ENCODE peak calls at places on chromosomes 16 and 17, in eight cellular contexts. W, S, A, U, T, I, N and Q are unnamed samples.

GRCh38 chr16:31331141-31331764 is 23.7 kb upstream of the ITGAX start:
- DNase-seq in W (no peak), S (no peak), A (no peak), U (peak), T (no peak), I (no peak), N (no peak), Q (no peak)

GRCh38 chr17:74592087-74592990 is at the start of gene CD300LD:
- DNase-seq in W (no peak), S (no peak), A (no peak), U (no peak), T (no peak), I (peak), N (no peak), Q (no peak)

GRCh38 chr16:57873218-57873617 is 70.9 kb upstream of the KIFC3 start:
- DNase-seq in W (no peak), S (no peak), A (no peak), U (no peak), T (no peak), I (no peak), N (no peak), Q (no peak)

GRCh38 chr17:1469231-1469852 is 13.3 kb upstream of the CRK start:
- DNase-seq in W (no peak), S (no peak), A (no peak), U (no peak), T (no peak), I (no peak), N (no peak), Q (no peak)

GRCh38 chr16:30949655-30950515 is 1.0 kb downstream of the ORAI3 start:
- DNase-seq in W (peak), S (peak), A (peak), U (peak), T (peak), I (peak), N (no peak), Q (peak)

GRCh38 chr17:72119963-72120877 is 600 bp upstream of the SOX9 start:
- DNase-seq in W (no peak), S (peak), A (peak), U (peak), T (peak), I (no peak), N (peak), Q (no peak)

GRCh38 chr16:46620265-46621005 is 744 bp downstream of the SHCBP1 start:
- DNase-seq in W (no peak), S (peak), A (no peak), U (no peak), T (no peak), I (peak), N (no peak), Q (no peak)

GRCh38 chr17:10069301-10069700 is 129.1 kb downstream of the GAS7 start:
- DNase-seq in W (peak), S (no peak), A (no peak), U (no peak), T (no peak), I (no peak), N (no peak), Q (no peak)

GRCh38 chr17:37856245-37856644 is 68.0 kb upstream of the TBC1D3K start:
- DNase-seq in W (no peak), S (no peak), A (no peak), U (no peak), T (no peak), I (peak), N (no peak), Q (no peak)

GRCh38 chr17:58224315-58224714 is 5.3 kb upstream of the MKS1 start:
- DNase-seq in W (no peak), S (no peak), A (no peak), U (no peak), T (no peak), I (no peak), N (no peak), Q (no peak)

GRCh38 chr17:44599298-44600175 is 42.3 kb downstream of the FZD2 start:
- DNase-seq in W (peak), S (no peak), A (peak), U (peak), T (peak), I (no peak), N (peak), Q (peak)

GRCh38 chr17:81929253-81930141 is 2.0 kb upstream of the MAFG start:
- DNase-seq in W (no peak), S (no peak), A (no peak), U (no peak), T (no peak), I (no peak), N (no peak), Q (no peak)

GRCh38 chr17:71011389-71011788 is 842.1 kb downstream of the KCNJ2 start:
- DNase-seq in W (no peak), S (no peak), A (no peak), U (no peak), T (no peak), I (no peak), N (no peak), Q (no peak)

GRCh38 chr16:50416388-50416787 is 47.6 kb upstream of the BRD7 start:
- DNase-seq in W (no peak), S (no peak), A (no peak), U (no peak), T (no peak), I (no peak), N (no peak), Q (no peak)

GRCh38 chr16:25027281-25027680 is 12.1 kb upstream of the ARHGAP17 start:
- DNase-seq in W (no peak), S (no peak), A (no peak), U (no peak), T (no peak), I (no peak), N (no peak), Q (no peak)

GRCh38 chr17:72125226-72125651 is 4.4 kb downstream of the SOX9 start:
- DNase-seq in W (no peak), S (no peak), A (no peak), U (no peak), T (no peak), I (no peak), N (no peak), Q (no peak)

GRCh38 chr16:22358000-22358399 is 16.4 kb downstream of the CDR2 start:
- DNase-seq in W (no peak), S (peak), A (no peak), U (no peak), T (no peak), I (peak), N (no peak), Q (no peak)

GRCh38 chr16:22360963-22361659 is 13.3 kb downstream of the CDR2 start:
- DNase-seq in W (no peak), S (peak), A (no peak), U (no peak), T (no peak), I (peak), N (no peak), Q (no peak)

GRCh38 chr16:22356930-22357634 is 17.3 kb downstream of the CDR2 start:
- DNase-seq in W (no peak), S (no peak), A (no peak), U (no peak), T (no peak), I (no peak), N (no peak), Q (no peak)

GRCh38 chr16:22357635-22357971 is 16.8 kb downstream of the CDR2 start:
- DNase-seq in W (no peak), S (peak), A (no peak), U (no peak), T (no peak), I (peak), N (no peak), Q (no peak)

DNA sequence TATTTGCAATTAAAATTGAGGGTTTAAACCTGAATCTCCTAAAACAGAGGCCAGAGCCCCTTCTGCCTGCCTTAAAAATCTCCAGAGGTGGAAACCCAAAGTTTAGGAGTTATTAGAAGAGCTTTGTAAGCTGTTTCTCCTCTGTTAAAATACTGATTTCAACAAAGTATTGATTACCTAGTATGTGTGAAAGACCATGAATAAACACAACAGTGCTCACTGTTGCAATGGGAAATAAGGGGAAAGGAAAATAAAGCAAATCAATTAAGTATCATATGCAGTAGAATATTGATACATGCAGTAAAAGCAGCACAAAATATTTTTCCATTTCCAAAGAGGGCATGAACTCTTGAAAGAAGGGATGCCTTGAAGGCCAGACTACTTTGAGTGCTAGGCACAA is 14.7 kb downstream of the CDR2 start:
- DNase-seq in W (no peak), S (no peak), A (no peak), U (no peak), T (no peak), I (no peak), N (no peak), Q (no peak)
- TF ChIP-seq CTCF in W (no peak), S (no peak), A (no peak), U (no peak), T (no peak), I (no peak), N (no peak), Q (no peak)

DNA sequence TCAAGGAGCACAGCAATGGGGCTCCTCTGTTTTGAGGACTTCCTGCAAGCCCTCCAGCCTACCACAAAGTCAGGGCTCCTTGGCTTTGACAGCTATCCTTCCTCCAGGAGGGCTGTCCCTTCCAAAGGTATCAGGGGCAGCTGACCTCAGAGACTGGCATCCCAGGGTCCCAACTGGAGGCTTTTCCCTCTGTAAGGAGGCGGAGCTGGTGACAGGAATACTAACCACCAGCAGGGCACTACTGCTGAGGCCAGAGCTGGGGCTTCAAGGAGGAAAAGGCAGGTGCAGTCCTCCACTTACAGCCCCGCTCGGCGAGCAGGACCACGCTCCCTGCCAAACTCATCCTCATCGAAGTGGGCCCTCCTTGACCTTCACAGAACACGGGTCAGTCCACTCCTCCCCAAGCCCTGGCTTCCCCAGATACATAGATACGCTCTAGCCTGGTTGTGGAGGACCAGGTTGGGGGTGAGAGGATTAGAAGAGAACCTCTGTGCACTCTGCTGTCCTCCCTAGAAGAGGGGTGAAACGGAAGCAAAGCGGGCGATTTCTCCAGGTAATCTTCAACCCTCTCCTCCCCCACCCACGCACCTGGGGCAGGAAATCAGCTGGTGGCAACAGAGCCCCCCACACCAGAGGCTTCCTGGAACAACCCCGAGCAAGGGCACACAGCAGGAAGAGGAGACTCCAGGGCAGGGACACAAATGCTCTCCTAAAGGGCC is 20.5 kb downstream of the ST3GAL2 start:
- DNase-seq in W (no peak), S (no peak), A (no peak), U (no peak), T (no peak), I (no peak), N (no peak), Q (no peak)
- TF ChIP-seq CTCF in W (no peak), S (no peak), A (no peak), U (no peak), T (no peak), I (no peak), N (no peak), Q (no peak)

DNA sequence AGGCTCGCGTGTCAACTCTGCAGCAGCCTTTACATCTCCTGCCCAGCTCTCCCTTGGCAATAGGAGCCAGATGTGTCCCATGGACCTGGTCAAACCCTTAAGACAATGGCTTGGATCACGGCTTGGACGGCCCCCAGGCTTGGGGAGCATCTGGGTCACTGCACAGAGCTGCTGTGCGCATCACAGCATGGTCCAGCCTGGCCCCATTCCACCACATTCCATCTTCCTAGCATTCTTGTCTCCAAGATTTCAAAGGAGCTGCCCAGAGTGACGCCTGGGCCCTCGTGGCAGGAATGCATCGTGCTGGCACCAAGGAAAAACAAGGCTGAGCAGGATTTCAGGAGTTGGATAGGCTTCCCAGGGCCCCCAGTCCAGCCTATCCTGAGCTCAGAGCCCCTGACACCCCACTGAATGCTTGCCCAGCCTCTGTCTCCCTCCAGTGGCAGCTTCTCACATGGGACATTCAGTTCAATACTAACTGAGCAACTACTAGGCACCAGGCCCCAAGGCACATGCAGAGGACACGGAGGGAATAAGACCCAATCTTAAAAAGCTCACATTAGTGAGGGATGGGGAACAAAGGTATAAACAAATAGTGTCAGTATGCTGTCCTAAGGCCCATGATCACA is 34.3 kb downstream of the TK2 start:
- DNase-seq in W (no peak), S (peak), A (no peak), U (no peak), T (no peak), I (peak), N (no peak), Q (no peak)
- TF ChIP-seq CTCF in W (no peak), S (peak), A (no peak), U (no peak), T (no peak), I (peak), N (peak), Q (no peak)

DNA sequence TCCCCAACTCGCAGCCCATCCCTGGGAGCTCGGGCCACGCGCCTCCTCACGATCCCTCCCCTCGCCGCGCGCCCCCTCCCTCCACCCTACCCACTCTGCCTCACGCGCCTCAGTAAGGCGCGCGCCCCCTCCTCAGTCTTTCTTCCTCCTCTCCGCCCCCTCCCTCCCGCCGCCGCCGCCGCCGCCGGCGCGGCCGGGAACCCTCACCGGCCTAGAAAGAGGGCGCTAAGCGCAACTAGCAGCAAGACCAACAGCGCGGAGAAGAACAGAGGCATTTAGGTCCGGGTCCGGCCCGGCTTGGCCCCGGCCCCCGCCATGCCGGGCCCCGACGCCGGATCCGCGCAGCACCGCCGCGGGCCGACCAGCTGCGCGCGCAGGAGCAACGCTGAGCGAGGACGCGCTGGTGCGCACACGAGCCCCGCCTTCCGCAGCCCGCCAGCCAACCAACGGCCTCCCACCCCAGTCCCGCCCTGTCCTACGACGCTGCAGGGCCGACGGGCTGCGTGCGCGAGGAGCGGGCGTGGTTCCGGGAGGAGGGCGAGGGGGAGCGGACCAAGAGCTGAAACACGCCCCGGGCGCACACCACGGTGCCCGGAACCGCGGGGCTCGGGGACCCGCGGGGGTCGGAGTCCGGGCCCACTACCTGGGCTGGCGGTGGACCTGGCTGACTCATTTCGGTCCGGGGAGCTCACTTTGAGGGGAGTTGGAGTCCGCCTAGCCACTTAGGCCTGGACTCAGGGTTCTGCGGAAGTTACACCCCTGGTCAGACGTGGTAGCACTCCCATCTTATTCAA is at the start of gene BLTP2:
- DNase-seq in W (peak), S (peak), A (peak), U (peak), T (peak), I (peak), N (peak), Q (peak)
- TF ChIP-seq CTCF in W (peak), S (no peak), A (no peak), U (no peak), T (no peak), I (no peak), N (no peak), Q (no peak)

GRCh38 chr16:84816485-84816884 is 3.3 kb upstream of the CRISPLD2 start:
- DNase-seq in W (peak), S (no peak), A (no peak), U (no peak), T (no peak), I (no peak), N (no peak), Q (no peak)
- TF ChIP-seq CTCF in W (no peak), S (no peak), A (no peak), U (no peak), T (no peak), I (no peak), N (no peak), Q (no peak)

DNA sequence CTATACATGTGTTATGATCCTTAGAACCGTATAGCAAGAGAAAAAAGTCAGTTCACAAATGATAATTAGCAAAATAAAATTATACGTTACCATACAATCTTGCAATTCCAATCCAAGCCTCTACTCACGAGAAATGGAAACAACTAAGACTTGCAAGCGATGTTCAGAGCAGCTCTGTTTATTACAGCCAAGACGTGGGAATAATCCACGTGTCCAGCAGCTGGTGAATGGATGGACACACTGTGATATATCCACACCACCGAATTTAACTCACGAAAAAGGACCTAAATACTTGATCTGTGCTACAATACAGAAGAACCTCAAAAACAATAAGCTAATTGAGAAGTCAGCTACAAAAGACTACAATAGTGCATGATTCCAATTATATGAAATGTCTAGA is 88.1 kb downstream of the ADCY9 start:
- DNase-seq in W (no peak), S (no peak), A (no peak), U (no peak), T (no peak), I (no peak), N (no peak), Q (no peak)
- TF ChIP-seq CTCF in W (no peak), S (no peak), A (no peak), U (no peak), T (no peak), I (no peak), N (no peak), Q (no peak)

GRCh38 chr17:32341857-32342602 is at the start of gene C17orf75:
- DNase-seq in W (peak), S (peak), A (peak), U (peak), T (peak), I (peak), N (no peak), Q (peak)

GRCh38 chr17:32335647-32336046 is 6.3 kb downstream of the C17orf75 start:
- DNase-seq in W (no peak), S (no peak), A (no peak), U (no peak), T (no peak), I (no peak), N (peak), Q (no peak)

GRCh38 chr17:32345953-32346600 is 3.9 kb upstream of the ZNF207 start:
- DNase-seq in W (no peak), S (no peak), A (no peak), U (no peak), T (no peak), I (no peak), N (no peak), Q (no peak)

GRCh38 chr17:32342603-32343325 is 791 bp upstream of the C17orf75 start:
- DNase-seq in W (no peak), S (no peak), A (no peak), U (no peak), T (no peak), I (no peak), N (no peak), Q (no peak)

DNA sequence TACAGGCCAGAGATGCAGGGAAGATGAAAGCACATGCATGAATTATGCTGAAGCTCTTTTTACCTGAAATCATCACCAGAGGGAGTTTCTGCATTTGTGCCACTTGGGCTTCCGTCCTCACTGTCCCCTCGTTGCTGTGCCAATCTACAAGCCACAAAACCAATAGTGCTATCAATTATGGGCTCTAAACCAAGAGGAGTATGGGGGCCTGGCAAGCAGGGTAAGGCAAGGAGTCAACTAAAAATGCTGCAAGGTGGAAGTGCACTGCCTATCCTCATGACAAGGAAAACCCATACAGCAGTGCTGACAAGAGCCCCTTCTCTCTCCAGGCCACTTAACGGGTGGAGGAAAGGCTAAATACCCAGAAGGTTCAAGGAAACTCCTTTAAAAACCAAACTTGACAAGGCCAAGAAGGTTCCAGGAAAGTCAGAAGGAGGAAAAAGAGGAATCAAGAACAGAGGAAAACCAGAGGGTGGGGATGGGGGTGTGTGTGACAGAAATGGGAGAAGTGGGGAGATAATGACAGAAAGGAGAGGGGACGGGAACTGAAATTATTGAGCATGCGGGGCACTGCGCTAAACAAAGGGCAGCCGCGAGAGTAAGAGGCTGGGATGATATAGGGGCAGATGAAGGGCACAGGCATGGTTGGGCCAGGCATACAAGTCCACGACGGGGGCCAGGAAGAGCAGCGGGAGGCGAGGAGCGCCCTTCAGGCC is 674 bp downstream of the C17orf75 start:
- DNase-seq in W (no peak), S (peak), A (no peak), U (no peak), T (no peak), I (peak), N (no peak), Q (no peak)
- TF ChIP-seq CTCF in W (no peak), S (peak), A (no peak), U (no peak), T (no peak), I (peak), N (peak), Q (no peak)

GRCh38 chr16:10950393-10950792 is 6.0 kb downstream of the CLEC16A start:
- DNase-seq in W (no peak), S (no peak), A (no peak), U (no peak), T (no peak), I (no peak), N (no peak), Q (no peak)

GRCh38 chr16:10947211-10947787 is 2.9 kb downstream of the CLEC16A start:
- DNase-seq in W (no peak), S (no peak), A (no peak), U (no peak), T (no peak), I (no peak), N (no peak), Q (no peak)

GRCh38 chr16:10951016-10951415 is 6.7 kb downstream of the CLEC16A start:
- DNase-seq in W (no peak), S (no peak), A (no peak), U (no peak), T (no peak), I (no peak), N (no peak), Q (no peak)

GRCh38 chr16:10946308-10946707 is 1.9 kb downstream of the CLEC16A start:
- DNase-seq in W (no peak), S (no peak), A (no peak), U (no peak), T (peak), I (no peak), N (no peak), Q (no peak)

GRCh38 chr16:10949424-10949970 is 5.1 kb downstream of the CLEC16A start:
- DNase-seq in W (no peak), S (no peak), A (no peak), U (peak), T (no peak), I (peak), N (no peak), Q (no peak)
- TF ChIP-seq CTCF in W (no peak), S (no peak), A (no peak), U (no peak), T (no peak), I (peak), N (no peak), Q (no peak)